ENCODE peak calls at places on chromosomes 12 and 14, in six cellular contexts. S, C, W, O, P and F are unnamed samples.

GRCh38 chr14:99587463-99588278 is 16.3 kb downstream of the CCDC85C start:
- DNase-seq in S (no peak), P (no peak), O (no peak), W (no peak), C (no peak), F (no peak)

GRCh38 chr14:100314724-100315123 is 8.4 kb upstream of the SLC25A47 start:
- DNase-seq in S (no peak), P (no peak), C (no peak), O (no peak), W (no peak), F (no peak)

GRCh38 chr12:49750027-49750977 is 8.9 kb downstream of the TMBIM6 start:
- DNase-seq in O (no peak), S (no peak), C (no peak), W (peak), P (peak), F (peak)

GRCh38 chr12:64057706-64058105 is 164.4 kb downstream of the KICS2 start:
- DNase-seq in P (no peak), O (no peak), S (no peak), C (no peak), W (no peak), F (no peak)

GRCh38 chr12:15796493-15797141 is 7.4 kb upstream of the EPS8 start:
- DNase-seq in S (no peak), O (no peak), W (peak), P (no peak), C (no peak), F (peak)

GRCh38 chr12:83106873-83107272 is 420.2 kb downstream of the TMTC2 start:
- DNase-seq in O (no peak), W (no peak), P (no peak), S (no peak), C (no peak), F (no peak)

GRCh38 chr14:69916396-69916795 is 37.2 kb downstream of the SMOC1 start:
- DNase-seq in C (no peak), W (no peak), O (no peak), P (no peak), S (no peak), F (no peak)

GRCh38 chr12:8968761-8969160 is 19.3 kb upstream of the M6PR start:
- DNase-seq in P (no peak), S (no peak), O (no peak), C (no peak), W (no peak), F (no peak)

GRCh38 chr14:64556526-64556925 is 6.8 kb downstream of the PPP1R36 start:
- DNase-seq in W (peak), S (peak), C (no peak), O (no peak), P (peak), F (peak)

GRCh38 chr12:39412210-39412609 is 30.7 kb downstream of the KIF21A start:
- DNase-seq in S (peak), O (no peak), P (no peak), C (no peak), W (no peak), F (no peak)

GRCh38 chr12:30978639-30979038 is 52.1 kb downstream of the TSPAN11 start:
- DNase-seq in C (no peak), O (no peak), S (no peak), P (no peak), W (no peak), F (no peak)

GRCh38 chr14:68544150-68544892 is 248.5 kb downstream of the ZFP36L1 start:
- DNase-seq in W (peak), S (no peak), P (peak), O (no peak), C (no peak), F (peak)

GRCh38 chr12:38921025-38921677 is 15.8 kb upstream of the CPNE8 start:
- DNase-seq in W (no peak), O (no peak), P (peak), C (peak), S (peak), F (peak)

GRCh38 chr14:21734457-21735074 is 60.9 kb upstream of the OR4E1 start:
- DNase-seq in O (no peak), P (peak), W (peak), S (no peak), C (peak), F (peak)

GRCh38 chr12:125889742-125890141 is 824.5 kb downstream of the AACS start:
- DNase-seq in C (no peak), P (no peak), O (no peak), S (no peak), W (no peak), F (no peak)

GRCh38 chr12:102374190-102374589 is 106.2 kb downstream of the IGF1 start:
- DNase-seq in O (no peak), S (no peak), C (no peak), W (peak), P (peak), F (no peak)

GRCh38 chr12:122980192-122981035 is at the start of gene ARL6IP4:
- DNase-seq in C (peak), O (peak), S (no peak), W (peak), P (peak), F (peak)

GRCh38 chr14:54617467-54617866 is 50.5 kb downstream of the SAMD4A start:
- DNase-seq in O (no peak), P (no peak), S (no peak), C (no peak), W (peak), F (no peak)

GRCh38 chr12:5588231-5588995 is 156.5 kb downstream of the NTF3 start:
- DNase-seq in C (no peak), O (no peak), W (peak), P (no peak), S (no peak), F (peak)

GRCh38 chr14:76489667-76490066 is 113.7 kb downstream of the ESRRB start:
- DNase-seq in C (no peak), O (no peak), W (no peak), S (no peak), P (no peak), F (no peak)

DNA sequence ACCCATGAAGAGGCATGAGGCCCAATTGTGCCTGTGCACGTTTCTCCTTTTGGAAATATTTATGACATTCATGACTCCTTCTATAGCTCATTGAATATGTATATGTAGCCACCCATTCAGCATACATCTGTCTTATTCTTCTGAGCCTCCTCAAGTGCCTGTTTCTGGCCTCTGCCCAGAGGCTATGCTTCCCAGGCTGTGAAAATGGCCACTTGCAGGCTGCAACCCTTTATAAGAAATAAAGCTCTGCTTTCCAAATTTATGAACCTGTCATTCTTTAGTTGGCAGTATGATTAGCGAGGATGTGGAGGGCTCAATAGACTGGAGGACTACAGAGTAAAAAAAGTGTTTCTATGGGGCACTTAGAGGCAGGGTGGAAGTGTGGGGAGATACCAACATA is 35.3 kb downstream of the TSPAN19 start:
- DNase-seq in C (no peak), W (no peak), O (no peak), P (no peak), S (no peak), F (no peak)
- H3K4ac ChIP-seq in C (no peak), W (no peak), O (no peak), P (no peak), S (no peak), F (no peak)

DNA sequence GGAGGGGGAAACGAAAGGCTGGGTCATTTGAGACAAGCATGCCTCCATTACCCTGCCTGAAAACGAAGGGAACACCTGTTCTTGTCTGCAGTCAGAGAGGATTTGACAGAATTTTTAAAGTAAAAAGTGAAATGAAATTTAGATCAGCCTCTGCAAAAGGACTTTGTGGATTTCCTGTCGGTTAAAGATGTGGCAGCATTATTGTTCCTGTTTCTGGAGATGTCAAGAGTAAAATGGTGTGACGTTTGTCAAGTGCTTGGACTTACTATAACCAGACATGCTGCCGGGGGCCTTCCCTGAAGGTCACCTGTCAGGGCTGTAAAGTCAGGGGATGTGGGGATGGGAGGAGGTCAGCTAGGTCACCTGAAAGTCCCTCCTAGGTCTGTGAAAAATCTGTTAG is 32.0 kb downstream of the NRXN3 start:
- DNase-seq in C (no peak), W (no peak), O (no peak), S (no peak), P (no peak), F (no peak)
- H2AFZ ChIP-seq in C (no peak), W (no peak), O (no peak), S (no peak), P (no peak), F (no peak)

DNA sequence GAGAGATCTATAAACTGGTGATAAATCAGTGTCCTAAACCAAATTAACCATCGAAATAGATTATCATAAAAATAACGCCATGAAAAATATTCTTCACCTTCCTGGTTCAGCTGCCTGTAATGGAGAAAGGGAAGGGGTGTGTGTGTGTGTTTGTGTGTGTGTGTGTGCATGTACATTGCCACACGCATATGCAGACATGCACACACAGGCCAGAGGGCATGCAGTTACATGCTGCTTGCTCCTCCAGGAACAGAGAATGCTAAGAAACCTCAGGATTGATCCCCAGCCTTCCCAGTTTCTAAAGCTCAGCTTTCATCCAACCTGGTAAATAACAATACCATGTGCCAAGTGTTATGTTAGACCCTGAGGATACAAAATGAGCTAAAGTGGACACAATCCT is 241.7 kb downstream of the SPTSSA start:
- DNase-seq in C (no peak), S (no peak), P (no peak), O (no peak), W (no peak), F (no peak)
- H3K14ac ChIP-seq in C (no peak), S (no peak), P (no peak), O (no peak), W (no peak), F (no peak)

GRCh38 chr12:65524666-65525065 is 246.2 kb downstream of the MSRB3 start:
- DNase-seq in C (no peak), O (no peak), P (no peak), S (no peak), W (peak), F (peak)
- H3K4ac ChIP-seq in C (no peak), O (no peak), P (no peak), S (no peak), W (peak), F (no peak)

DNA sequence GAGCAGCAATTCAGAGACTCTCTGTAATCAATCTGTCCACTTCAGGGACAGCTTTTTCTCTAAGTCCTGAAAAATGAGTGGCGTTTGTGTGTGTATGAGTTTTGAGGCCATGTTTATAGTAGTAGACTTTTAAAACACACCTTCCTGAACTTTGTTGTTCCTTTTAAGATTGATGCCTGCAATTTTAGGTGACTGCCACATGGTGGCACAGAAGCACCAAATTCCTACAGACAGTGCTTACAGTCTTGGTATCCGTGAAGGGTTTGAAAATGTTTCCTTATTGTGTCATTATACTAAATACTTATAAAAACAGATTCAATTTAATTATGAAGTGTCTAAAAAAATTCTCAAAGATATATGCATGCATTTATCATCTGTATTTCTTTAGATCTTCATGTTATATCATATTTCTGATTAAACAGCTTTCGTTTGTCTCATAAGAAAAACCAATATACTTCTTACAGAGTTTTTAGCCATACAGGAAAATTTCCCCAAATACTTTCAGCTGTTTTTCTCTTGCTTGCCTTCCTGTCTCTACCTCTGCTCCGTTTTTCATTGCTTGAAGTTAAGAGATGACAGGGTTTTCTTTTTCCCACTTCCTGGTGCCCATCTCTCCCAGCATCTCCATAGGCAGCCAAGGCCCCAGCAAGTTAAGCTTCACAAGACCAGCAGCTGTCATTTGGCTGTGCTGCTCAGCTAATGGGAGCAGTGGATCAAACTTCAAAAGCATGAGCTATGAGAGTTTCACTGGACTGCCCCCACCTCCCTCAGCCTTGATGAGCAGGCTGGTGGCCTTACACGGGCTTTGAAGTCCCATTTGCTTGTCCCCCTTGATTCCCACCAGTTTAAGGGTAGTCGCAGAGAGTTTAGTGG is 259.6 kb downstream of the AKAP6 start:
- DNase-seq in S (peak), C (peak), O (no peak), P (peak), W (peak), F (peak)
- H2AFZ ChIP-seq in S (no peak), C (no peak), O (no peak), P (no peak), W (no peak), F (no peak)

DNA sequence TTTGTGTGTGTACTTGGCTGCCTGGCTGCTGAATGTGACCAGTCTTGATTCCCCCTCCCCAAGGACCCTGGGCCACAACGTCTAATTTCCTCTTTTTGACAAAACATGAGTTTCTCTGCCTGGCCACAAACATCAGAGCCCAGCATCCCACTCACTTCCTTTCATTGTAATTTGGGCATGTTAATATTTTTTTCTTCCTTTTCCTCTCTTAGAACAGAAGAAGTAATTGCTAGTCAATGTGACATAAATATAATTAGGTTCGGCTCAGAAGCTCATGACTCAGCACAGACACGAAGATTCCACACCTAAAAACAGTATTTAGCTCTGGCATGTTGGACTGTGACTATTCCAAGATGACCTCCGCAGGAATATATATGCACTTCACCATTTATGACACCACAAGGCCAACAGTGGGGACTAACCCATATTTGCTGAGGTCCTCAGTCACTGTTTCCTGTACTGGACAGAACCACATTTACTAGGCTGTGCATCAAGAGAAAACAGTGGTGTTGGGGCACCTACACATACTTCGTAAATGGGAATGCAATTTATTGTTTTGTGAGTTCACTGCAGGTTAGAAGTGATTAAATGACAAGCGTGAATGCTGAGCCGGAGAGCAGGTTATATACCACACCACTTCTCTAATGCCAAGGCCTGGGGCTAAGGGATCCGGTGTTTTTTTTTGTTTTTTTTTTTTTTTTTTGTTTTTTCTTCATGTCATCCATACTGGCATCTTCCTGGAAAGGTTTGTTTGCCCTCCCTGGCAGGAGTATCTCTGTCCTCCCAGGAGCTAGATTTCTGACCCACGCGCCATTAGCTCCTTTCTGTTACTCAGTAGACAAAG is 4.2 kb downstream of the GSG1 start:
- DNase-seq in P (peak), W (no peak), S (no peak), O (no peak), C (no peak), F (peak)
- H3K14ac ChIP-seq in P (peak), W (peak), S (no peak), O (no peak), C (no peak), F (no peak)

GRCh38 chr14:74983343-74983742 is 19.4 kb upstream of the EIF2B2 start:
- DNase-seq in S (no peak), O (no peak), W (no peak), C (no peak), P (peak), F (no peak)

GRCh38 chr14:74985028-74985310 is 17.8 kb upstream of the EIF2B2 start:
- DNase-seq in W (no peak), C (no peak), O (no peak), P (no peak), S (no peak), F (no peak)

GRCh38 chr14:74985806-74986205 is 16.9 kb upstream of the EIF2B2 start:
- DNase-seq in S (no peak), O (no peak), W (no peak), C (no peak), P (no peak), F (no peak)

GRCh38 chr14:74982661-74983060 is 20.1 kb upstream of the EIF2B2 start:
- DNase-seq in C (no peak), S (no peak), O (no peak), P (no peak), W (no peak), F (no peak)

GRCh38 chr14:74984241-74985027 is 18.3 kb upstream of the EIF2B2 start:
- DNase-seq in O (no peak), C (no peak), S (peak), W (no peak), P (no peak), F (no peak)
- H3K4ac ChIP-seq in O (no peak), C (no peak), S (no peak), W (no peak), P (no peak), F (no peak)

DNA sequence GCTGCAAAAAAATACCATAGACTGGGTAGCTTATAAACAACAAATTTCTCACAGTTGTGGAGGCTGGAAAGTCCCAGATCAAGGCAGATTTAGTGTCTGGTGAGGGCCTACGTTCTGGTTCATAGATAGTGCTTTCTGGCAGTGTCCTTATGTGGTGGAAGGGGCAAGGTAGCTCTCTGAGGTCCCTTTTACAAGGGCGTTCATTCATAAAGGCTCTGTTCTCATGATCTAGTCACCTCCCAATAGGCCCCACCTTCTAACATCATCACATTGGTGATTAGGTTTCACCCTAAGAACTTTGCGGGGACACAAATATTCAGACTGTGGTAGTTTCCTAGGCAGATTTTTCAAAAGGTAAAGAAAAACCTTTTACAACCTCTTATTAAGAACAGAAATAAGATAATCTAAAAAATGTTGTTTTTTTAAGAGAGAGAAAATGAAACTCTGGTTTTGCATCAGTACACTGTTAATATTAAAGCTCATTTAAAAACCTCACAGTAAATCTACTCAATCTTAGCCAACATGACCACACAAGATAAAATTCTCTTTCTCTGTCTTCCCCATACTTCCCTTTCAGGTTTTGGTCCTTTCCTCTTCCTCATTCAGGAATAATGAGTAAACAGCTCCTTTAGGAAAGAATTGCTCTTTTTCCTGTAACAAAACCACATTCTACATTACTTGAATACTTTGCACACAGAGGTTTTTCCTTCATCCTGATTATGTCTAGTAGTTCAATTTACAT is 117.5 kb downstream of the UNC79 start:
- DNase-seq in O (no peak), P (peak), S (no peak), C (no peak), W (no peak), F (no peak)
- H2AFZ ChIP-seq in O (no peak), P (no peak), S (no peak), C (no peak), W (no peak), F (no peak)

DNA sequence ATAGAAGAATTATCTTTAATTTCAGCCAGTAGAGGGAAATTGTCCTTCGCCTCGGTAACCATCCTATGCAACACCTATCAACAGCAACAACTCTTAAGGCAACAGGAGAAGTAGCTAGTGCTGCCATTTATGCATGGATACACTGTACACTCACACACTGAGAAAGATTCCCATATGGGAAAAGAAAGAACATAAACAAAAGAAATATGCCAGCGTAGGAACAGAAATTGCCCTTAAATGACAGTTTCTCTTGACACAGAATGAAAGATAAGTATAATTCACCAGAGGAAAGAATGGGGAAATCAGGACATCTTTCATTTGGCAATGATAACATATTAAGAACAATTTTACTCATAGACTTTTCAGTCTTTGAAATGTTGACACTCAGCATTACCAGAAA is 466.9 kb downstream of the BCAT1 start:
- DNase-seq in O (no peak), W (no peak), S (no peak), C (no peak), P (no peak), F (no peak)
- H3K14ac ChIP-seq in O (no peak), W (peak), S (no peak), C (no peak), P (no peak), F (no peak)